ENCODE peak calls at places on chromosome 22, in eight cellular contexts. V, Z, U, K, I, Q, H and L are unnamed samples.

GRCh38 chr22:35116269-35116668 is 50.3 kb downstream of the ISX start:
- DNase-seq in V (peak; percentile 33), Z (no peak), U (no peak), K (no peak), I (no peak), Q (no peak), H (no peak), L (no peak)

GRCh38 chr22:43090130-43090789 is 1.1 kb upstream of the TTLL1 start:
- DNase-seq in V (peak; percentile 47), Z (peak; percentile 82), U (no peak), K (peak; percentile 29), I (peak; percentile 80), Q (peak; percentile 75), H (peak; percentile 83), L (peak; percentile 78)

GRCh38 chr22:19970479-19971275 is 29.1 kb upstream of the TXNRD2 start:
- DNase-seq in V (peak; percentile 73), Z (peak; percentile 50), U (peak; percentile 74), K (peak; percentile 66), I (peak; percentile 51), Q (peak; percentile 74), H (peak; percentile 51), L (no peak)

GRCh38 chr22:48644108-48644507 is 1183.6 kb downstream of the BRD1 start:
- DNase-seq in V (no peak), Z (no peak), U (no peak), K (no peak), I (no peak), Q (no peak), H (no peak), L (no peak)

GRCh38 chr22:17964153-17964552 is 60.2 kb downstream of the MICAL3 start:
- DNase-seq in V (no peak), Z (no peak), U (no peak), K (no peak), I (no peak), Q (no peak), H (no peak), L (no peak)

GRCh38 chr22:26658671-26659478 is 1.5 kb downstream of the MIAT start:
- DNase-seq in V (peak; percentile 68), Z (peak; percentile 85), U (peak; percentile 68), K (peak; percentile 62), I (peak; percentile 92), Q (peak; percentile 85), H (no peak), L (peak; percentile 87)

GRCh38 chr22:50074056-50074455 is 11.2 kb downstream of the MLC1 start:
- DNase-seq in V (no peak), Z (no peak), U (no peak), K (no peak), I (no peak), Q (no peak), H (no peak), L (no peak)

GRCh38 chr22:41243361-41243760 is 2.6 kb upstream of the CHADL start:
- DNase-seq in V (no peak), Z (no peak), U (no peak), K (no peak), I (no peak), Q (no peak), H (no peak), L (no peak)

GRCh38 chr22:49035818-49036457 is 791.7 kb downstream of the BRD1 start:
- DNase-seq in V (no peak), Z (no peak), U (no peak), K (no peak), I (no peak), Q (no peak), H (no peak), L (no peak)

GRCh38 chr22:27125539-27125938 is 468.2 kb downstream of the MIAT start:
- DNase-seq in V (no peak), Z (no peak), U (no peak), K (no peak), I (no peak), Q (no peak), H (no peak), L (no peak)

GRCh38 chr22:38489561-38490133 is 16.5 kb downstream of the DDX17 start:
- DNase-seq in V (no peak), Z (no peak), U (no peak), K (no peak), I (no peak), Q (no peak), H (no peak), L (no peak)